ENCODE peak calls at places on chromosomes 7 and 10, in eight cellular contexts. S is endodermal cell, M is tibial nerve, W is thoracic aorta, R is fibroblast of lung, O is spleen, N is cardiac muscle cell, G is HepG2. C is an unnamed sample.

GRCh38 chr10:95241533-95241932 is 47.5 kb downstream of the ACSM6 start:
- DNase-seq in S (no peak), M (no peak), W (no peak), R (no peak), O (no peak), N (no peak), G (no peak), C (no peak)

GRCh38 chr10:56823849-56824248 is 462.8 kb upstream of the ZWINT start:
- DNase-seq in S (no peak), M (no peak), W (no peak), R (no peak), O (no peak), N (no peak), G (peak; percentile 2), C (no peak)

GRCh38 chr7:55593515-55594318 is 21.4 kb upstream of the VOPP1 start:
- DNase-seq in S (peak; percentile 92), M (peak; percentile 52), W (no peak), R (peak; percentile 58), O (peak; percentile 91), N (peak; percentile 61), G (peak; percentile 38), C (peak; percentile 55)

GRCh38 chr7:117818241-117818640 is 55.0 kb downstream of the CTTNBP2 start:
- DNase-seq in S (no peak), M (no peak), W (no peak), R (no peak), O (no peak), N (no peak), G (no peak), C (no peak)

GRCh38 chr7:99002146-99002826 is 124.0 kb downstream of the TRRAP start:
- DNase-seq in S (no peak), M (no peak), W (no peak), R (no peak), O (no peak), N (no peak), G (no peak), C (no peak)

GRCh38 chr10:52621635-52622079 is 150.9 kb downstream of the MBL2 start:
- DNase-seq in S (no peak), M (no peak), W (no peak), R (peak; percentile 24), O (no peak), N (peak; percentile 41), G (no peak), C (no peak)

GRCh38 chr10:48454302-48455054 is 148.0 kb downstream of the MAPK8 start:
- DNase-seq in S (peak; percentile 72), M (no peak), W (no peak), R (no peak), O (peak; percentile 64), N (peak; percentile 56), G (no peak), C (no peak)

GRCh38 chr7:141460781-141461715 is 90.2 kb upstream of the AGK start:
- DNase-seq in S (no peak), M (no peak), W (no peak), R (peak; percentile 2), O (no peak), N (no peak), G (no peak), C (no peak)

GRCh38 chr10:88525371-88526079 is 57.6 kb downstream of the RNLS start:
- DNase-seq in S (no peak), M (no peak), W (no peak), R (peak; percentile 70), O (no peak), N (no peak), G (no peak), C (no peak)

GRCh38 chr10:112375721-112376577 is 2.0 kb downstream of the ACSL5 start:
- DNase-seq in S (no peak), M (peak; percentile 61), W (no peak), R (peak; percentile 56), O (peak; percentile 89), N (no peak), G (peak; percentile 56), C (no peak)

GRCh38 chr7:149773446-149774236 is at the start of gene ZNF467:
- DNase-seq in S (peak; percentile 66), M (peak; percentile 36), W (no peak), R (peak; percentile 62), O (peak; percentile 93), N (peak; percentile 68), G (no peak), C (peak; percentile 38)

GRCh38 chr10:125294109-125294508 is 133.7 kb upstream of the CTBP2 start:
- DNase-seq in S (no peak), M (no peak), W (no peak), R (no peak), O (no peak), N (no peak), G (no peak), C (no peak)
- H3K27me3 ChIP-seq in S (no peaks in the 10 kb centered on the region), M (no peaks in the 10 kb centered on the region), W (no peaks in the 10 kb centered on the region), R (no peaks in the 10 kb centered on the region), O (no peaks in the 10 kb centered on the region), N (no peaks in the 10 kb centered on the region), G (peaks cover 3% of the 10 kb centered on the region), C (no peaks in the 10 kb centered on the region)

DNA sequence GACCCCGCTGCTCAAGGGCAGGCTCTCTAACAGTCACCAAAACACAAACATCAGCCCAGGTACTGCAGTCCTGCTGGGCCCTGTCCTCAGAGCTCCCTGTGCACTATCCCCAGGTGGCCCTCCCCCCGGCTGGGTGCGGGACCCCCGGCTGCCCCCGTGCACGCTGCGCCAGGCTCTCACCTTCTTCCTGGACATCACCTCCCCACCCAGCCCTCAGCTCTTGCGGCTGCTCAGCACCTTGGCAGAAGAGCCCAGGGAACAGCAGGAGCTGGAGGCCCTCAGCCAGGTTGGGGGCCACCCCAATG is 14.3 kb downstream of the ATG9B start:
- DNase-seq in S (no peak), M (no peak), W (no peak), R (no peak), O (no peak), N (no peak), G (no peak), C (no peak)
- H3K4me1 ChIP-seq in S (peaks cover 9% of the 10 kb centered on the region), M (peaks cover 14% of the 10 kb centered on the region), W (peaks cover 15% of the 10 kb centered on the region), R (no peaks in the 10 kb centered on the region), O (peaks cover 99% of the 10 kb centered on the region), N (peaks cover 30% of the 10 kb centered on the region), G (peaks cover 83% of the 10 kb centered on the region), C (peaks cover 15% of the 10 kb centered on the region)

GRCh38 chr10:19654576-19654975 is 161.7 kb upstream of the PLXDC2 start:
- DNase-seq in S (no peak), M (no peak), W (no peak), R (peak; percentile 58), O (no peak), N (no peak), G (no peak), C (no peak)

GRCh38 chr10:19656420-19657042 is 159.7 kb upstream of the PLXDC2 start:
- DNase-seq in S (no peak), M (no peak), W (no peak), R (peak; percentile 36), O (no peak), N (no peak), G (peak; percentile 10), C (no peak)

GRCh38 chr10:19658131-19658530 is 158.1 kb upstream of the PLXDC2 start:
- DNase-seq in S (no peak), M (no peak), W (no peak), R (no peak), O (no peak), N (no peak), G (no peak), C (no peak)

GRCh38 chr10:19659920-19660655 is 156.1 kb upstream of the PLXDC2 start:
- DNase-seq in S (no peak), M (no peak), W (no peak), R (no peak), O (no peak), N (no peak), G (no peak), C (no peak)

GRCh38 chr10:19658622-19659233 is 157.5 kb upstream of the PLXDC2 start:
- DNase-seq in S (no peak), M (no peak), W (no peak), R (no peak), O (no peak), N (no peak), G (no peak), C (no peak)
- H3K4me3 ChIP-seq in S (no peak overlapping the region), M (no peak overlapping the region), W (no peak overlapping the region), R (no peak overlapping the region), O (no peak overlapping the region), N (no peak overlapping the region), G (no peak overlapping the region), C (no peak overlapping the region)

DNA sequence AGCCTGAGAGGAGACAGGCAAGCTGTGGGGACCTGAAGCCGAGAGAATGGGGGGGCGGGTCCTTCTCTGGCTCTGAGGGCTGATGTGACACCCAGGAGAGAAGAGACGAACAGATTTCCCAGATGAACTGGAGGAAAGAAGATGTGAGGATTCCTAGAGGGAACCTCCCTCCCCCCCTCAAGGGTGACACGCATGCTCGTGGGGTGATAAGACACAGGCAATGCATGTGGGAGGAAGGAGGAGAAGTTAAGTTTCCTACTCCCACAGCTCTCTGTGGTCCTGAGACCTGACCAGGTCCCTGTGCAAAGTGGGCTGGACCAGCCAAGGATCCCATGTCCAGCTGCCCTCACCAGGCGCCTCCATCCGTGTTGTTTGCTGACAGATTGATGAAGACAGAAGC is 112.6 kb downstream of the SH3PXD2A start:
- DNase-seq in S (no peak), M (no peak), W (no peak), R (no peak), O (no peak), N (peak; percentile 43), G (no peak), C (no peak)
- H3K27me3 ChIP-seq in S (no peaks in the 10 kb centered on the region), M (no peaks in the 10 kb centered on the region), W (no peaks in the 10 kb centered on the region), R (no peaks in the 10 kb centered on the region), O (no peaks in the 10 kb centered on the region), N (no peaks in the 10 kb centered on the region), G (no peaks in the 10 kb centered on the region), C (no peaks in the 10 kb centered on the region)

C was measured in tibial artery.